ENCODE peak calls at places on chromosomes 2 and 18, in eight cellular contexts. C, O, J, R, S, D, M and Y are unnamed samples.

GRCh38 chr2:42928161-42928691 is 135.8 kb upstream of the HAAO start:
- DNase-seq in C (no peak), O (no peak), J (no peak), R (no peak), S (no peak), D (no peak), M (no peak), Y (no peak)

GRCh38 chr18:62682396-62682795 is 32.9 kb upstream of the PHLPP1 start:
- DNase-seq in C (no peak), O (no peak), J (no peak), R (no peak), S (no peak), D (no peak), M (no peak), Y (no peak)

GRCh38 chr2:109128466-109129355 is at the start of gene SH3RF3:
- DNase-seq in C (peak), O (peak), J (peak), R (peak), S (no peak), D (peak), M (no peak), Y (peak)

GRCh38 chr2:240611601-240612210 is 13.6 kb upstream of the GPR35 start:
- DNase-seq in C (no peak), O (no peak), J (no peak), R (no peak), S (no peak), D (no peak), M (no peak), Y (no peak)

GRCh38 chr2:199216253-199216652 is 241.5 kb downstream of the SATB2 start:
- DNase-seq in C (no peak), O (no peak), J (no peak), R (no peak), S (no peak), D (no peak), M (no peak), Y (no peak)

GRCh38 chr2:153519260-153519875 is 40.8 kb upstream of the RPRM start:
- DNase-seq in C (peak), O (peak), J (peak), R (peak), S (peak), D (peak), M (peak), Y (peak)

GRCh38 chr2:219175928-219176817 is 552 bp downstream of the CNPPD1 start:
- DNase-seq in C (peak), O (peak), J (peak), R (peak), S (peak), D (peak), M (peak), Y (peak)

GRCh38 chr18:24414349-24415003 is 12.0 kb upstream of the IMPACT start:
- DNase-seq in C (no peak), O (no peak), J (no peak), R (peak), S (no peak), D (no peak), M (no peak), Y (no peak)

GRCh38 chr2:139773720-139774277 is 993.6 kb upstream of the NXPH2 start:
- DNase-seq in C (no peak), O (no peak), J (no peak), R (no peak), S (no peak), D (no peak), M (no peak), Y (no peak)

GRCh38 chr2:105371810-105372209 is 27.0 kb downstream of the FHL2 start:
- DNase-seq in C (no peak), O (no peak), J (no peak), R (no peak), S (no peak), D (no peak), M (no peak), Y (no peak)

GRCh38 chr2:219285894-219286425 is 6.8 kb downstream of the DNAJB2 start:
- DNase-seq in C (no peak), O (no peak), J (no peak), R (peak), S (no peak), D (no peak), M (no peak), Y (no peak)

GRCh38 chr2:29062371-29062770 is 12.0 kb downstream of the PCARE start:
- DNase-seq in C (no peak), O (no peak), J (no peak), R (no peak), S (no peak), D (no peak), M (no peak), Y (no peak)

GRCh38 chr18:63982361-63982760 is 12.5 kb downstream of the SERPINB8 start:
- DNase-seq in C (no peak), O (no peak), J (no peak), R (peak), S (no peak), D (no peak), M (no peak), Y (no peak)